ENCODE peak calls at places on chromosomes 7 and 10, in seven cellular contexts. I is tibial artery, Z is transverse colon, J is lower lobe of right lung, T is IMR-90, G is brain microvascular endothelial cell, L is DND-41. Y is an unnamed sample.

GRCh38 chr7:50475340-50475739 is 25.2 kb upstream of the FIGNL1 start:
- DNase-seq in T (no peak), I (no peak), L (no peak), G (no peak), J (no peak), Z (no peak), Y (no peak)

GRCh38 chr7:148121426-148121825 is 469.1 kb upstream of the C7orf33 start:
- DNase-seq in I (no peak), T (no peak), L (no peak), G (no peak), Z (no peak), J (no peak), Y (no peak)

GRCh38 chr7:88013981-88014380 is 79.9 kb downstream of the ADAM22 start:
- DNase-seq in G (no peak), J (no peak), Z (no peak), L (no peak), I (no peak), T (no peak), Y (no peak)

GRCh38 chr10:93784059-93784458 is 26.3 kb downstream of the LGI1 start:
- DNase-seq in L (no peak), Z (no peak), T (no peak), J (no peak), G (no peak), I (no peak), Y (no peak)

GRCh38 chr10:132787253-132788179 is 1.6 kb upstream of the NKX6-2 start:
- DNase-seq in I (no peak), T (no peak), J (no peak), L (no peak), Z (peak; percentile 42), G (no peak), Y (no peak)

GRCh38 chr10:76675561-76675950 is 962.1 kb downstream of the KCNMA1 start:
- DNase-seq in I (peak; percentile 23), J (no peak), G (no peak), L (no peak), T (no peak), Z (no peak), Y (no peak)

GRCh38 chr10:91163709-91164474 is 56.6 kb upstream of the PCGF5 start:
- DNase-seq in G (peak; percentile 80), L (peak; percentile 48), I (peak; percentile 74), J (peak; percentile 73), Z (peak; percentile 79), T (peak; percentile 93), Y (no peak)

GRCh38 chr10:12799746-12800145 is 201.8 kb downstream of the CCDC3 start:
- DNase-seq in G (no peak), T (no peak), Z (no peak), L (no peak), J (no peak), I (no peak), Y (no peak)

GRCh38 chr10:121928528-121928884 is 675 bp upstream of the ATE1 start:
- DNase-seq in T (peak; percentile 23), L (no peak), G (no peak), J (no peak), I (peak; percentile 34), Z (no peak), Y (no peak)

GRCh38 chr7:30988346-30989005 is 24.7 kb downstream of the GHRHR start:
- DNase-seq in J (peak; percentile 85), Z (peak; percentile 49), T (no peak), I (no peak), G (no peak), L (no peak), Y (no peak)

GRCh38 chr7:29217112-29217511 is 22.5 kb downstream of the CHN2 start:
- DNase-seq in J (no peak), I (no peak), T (no peak), Z (no peak), L (no peak), G (no peak), Y (no peak)

GRCh38 chr7:140350056-140350455 is 48.3 kb downstream of the SLC37A3 start:
- DNase-seq in Z (no peak), G (no peak), J (no peak), I (no peak), T (no peak), L (no peak), Y (no peak)

GRCh38 chr10:91610444-91610843 is 22.4 kb downstream of the PPP1R3C start:
- DNase-seq in T (peak; percentile 47), Z (no peak), I (no peak), J (no peak), G (no peak), L (no peak), Y (no peak)

GRCh38 chr7:102321351-102322201 is 34.7 kb downstream of the SPDYE6 start:
- DNase-seq in L (no peak), T (no peak), J (no peak), Z (peak; percentile 33), G (no peak), I (no peak), Y (no peak)

GRCh38 chr7:31121641-31122040 is 69.5 kb downstream of the ADCYAP1R1 start:
- DNase-seq in G (no peak), I (no peak), Z (no peak), L (no peak), T (no peak), J (no peak), Y (no peak)

GRCh38 chr10:84097787-84098353 is 41.4 kb upstream of the GHITM start:
- DNase-seq in T (peak; percentile 10), L (no peak), Z (no peak), I (no peak), J (no peak), G (no peak), Y (no peak)

GRCh38 chr10:132814469-132814856 is 28.5 kb upstream of the NKX6-2 start:
- DNase-seq in L (no peak), J (peak; percentile 34), T (no peak), G (no peak), I (no peak), Z (peak; percentile 0), Y (no peak)

GRCh38 chr10:27099448-27099847 is 846 bp downstream of the ANKRD26 start:
- DNase-seq in I (no peak), T (no peak), J (no peak), L (no peak), G (no peak), Z (no peak), Y (no peak)

GRCh38 chr10:16975188-16975587 is 154.4 kb downstream of the CUBN start:
- DNase-seq in T (no peak), L (no peak), Z (no peak), J (no peak), G (no peak), I (no peak), Y (no peak)

GRCh38 chr7:25597881-25598456 is 369.7 kb upstream of the NPVF start:
- DNase-seq in I (peak; percentile 63), J (no peak), Z (no peak), G (no peak), L (no peak), T (no peak), Y (no peak)

GRCh38 chr7:47233996-47234395 is 347.9 kb downstream of the TNS3 start:
- DNase-seq in J (no peak), I (no peak), T (no peak), L (no peak), Z (no peak), G (no peak), Y (no peak)

GRCh38 chr7:99090811-99091582 is 52.9 kb downstream of the SMURF1 start:
- DNase-seq in Z (no peak), J (no peak), I (no peak), G (no peak), L (no peak), T (peak; percentile 20), Y (no peak)

DNA sequence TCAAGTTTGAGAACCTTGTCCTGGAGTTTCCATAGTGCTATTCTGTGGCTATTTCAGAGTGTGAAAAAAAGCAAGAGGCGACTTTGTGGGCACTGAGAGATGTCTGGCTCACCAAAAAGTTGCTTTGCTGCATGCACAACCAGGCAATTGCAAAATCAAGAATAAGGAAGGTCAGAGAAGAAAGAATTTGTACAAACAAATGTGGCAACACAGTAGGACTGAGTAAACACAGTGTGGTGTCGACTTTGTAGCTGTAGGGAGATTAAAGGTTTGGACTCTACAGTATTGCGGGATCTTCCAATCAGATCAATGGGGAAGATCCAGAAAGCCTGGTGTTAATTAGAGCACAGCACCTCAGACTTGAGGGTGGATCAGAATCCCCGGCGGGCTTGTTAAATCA is 88.1 kb upstream of the PLPP4 start:
- DNase-seq in T (no peak), Z (no peak), J (no peak), G (no peak), I (no peak), L (no peak), Y (no peak)
- H3K27me3 ChIP-seq in T (no peaks in the 10 kb centered on the region), Z (peaks cover 4% of the 10 kb centered on the region), J (no peaks in the 10 kb centered on the region), G (no peaks in the 10 kb centered on the region), I (no peaks in the 10 kb centered on the region), L (peaks cover 15% of the 10 kb centered on the region), Y (no peaks in the 10 kb centered on the region)

GRCh38 chr7:92177362-92177761 is 1.6 kb downstream of the LRRD1 start:
- DNase-seq in I (no peak), Z (no peak), J (no peak), L (no peak), G (peak; percentile 37), T (peak; percentile 70), Y (no peak)

GRCh38 chr7:92179393-92179924 is 517 bp upstream of the LRRD1 start:
- DNase-seq in T (peak; percentile 1), G (no peak), L (no peak), J (no peak), I (peak; percentile 22), Z (no peak), Y (peak; percentile 5)

DNA sequence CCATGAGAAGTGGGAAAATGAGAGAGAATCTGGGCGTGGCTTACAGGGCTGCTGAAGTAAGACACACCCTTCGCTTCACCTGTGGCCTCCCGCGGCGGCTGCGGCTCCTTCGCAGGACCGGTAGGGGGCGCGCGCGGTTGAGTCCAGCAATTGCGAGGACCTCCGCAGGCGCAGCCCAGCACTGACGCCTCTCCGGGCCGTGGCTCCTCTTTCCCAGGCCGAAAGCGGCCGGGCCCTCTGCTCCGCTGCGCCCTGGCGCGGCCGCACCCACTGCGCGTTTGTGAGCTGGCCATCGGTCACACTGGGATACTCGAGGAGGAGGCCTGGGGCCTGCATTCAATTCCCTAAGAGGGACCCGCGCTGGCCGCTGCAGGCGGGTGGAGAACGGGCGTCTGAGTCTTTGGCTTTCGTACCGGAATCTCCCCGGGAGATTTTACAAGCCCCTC is at the start of gene LRRD1:
- DNase-seq in G (peak; percentile 83), J (peak; percentile 94), L (peak; percentile 77), Z (peak; percentile 94), T (peak; percentile 73), I (peak; percentile 82), Y (peak; percentile 85)
- TF ChIP-seq CTCF in G (peak; percentile 91), J (peak; percentile 98), L (peak; percentile 94), Z (peak; percentile 98), T (peak; percentile 90), I (peak; percentile 89), Y (peak; percentile 95)

DNA sequence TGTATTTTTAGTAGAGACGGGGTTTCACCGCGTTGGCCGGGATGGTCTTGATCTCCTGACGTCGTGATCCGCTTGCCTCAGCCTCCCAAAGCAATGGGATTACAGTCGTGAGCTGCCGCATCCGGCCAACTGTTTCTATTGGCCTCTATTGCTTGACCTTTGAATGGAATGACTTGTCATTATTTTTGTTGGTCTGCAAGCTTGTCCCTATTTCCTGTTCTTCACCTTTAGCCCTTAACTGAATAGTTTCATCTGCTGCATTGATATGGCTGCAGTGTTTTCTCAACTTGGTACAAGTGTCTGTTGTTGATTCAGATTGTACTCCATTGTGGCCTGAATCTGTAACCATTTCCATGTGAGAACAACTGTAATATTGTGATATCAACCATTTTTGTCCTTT is 105.5 kb downstream of the POLL start:
- DNase-seq in I (no peak), Z (no peak), G (no peak), L (no peak), T (no peak), J (no peak), Y (no peak)
- H3K4me3 ChIP-seq in I (no peak overlapping the region), Z (no peak overlapping the region), G (no peak overlapping the region), L (no peak overlapping the region), T (no peak overlapping the region), J (no peak overlapping the region), Y (no peak overlapping the region)

GRCh38 chr10:117532451-117533107 is 10.0 kb upstream of the EMX2 start:
- DNase-seq in T (no peak), G (no peak), I (no peak), Z (no peak), L (no peak), J (no peak), Y (no peak)
- H3K27me3 ChIP-seq in T (peaks cover 63% of the 10 kb centered on the region), G (peaks cover 58% of the 10 kb centered on the region), I (no peaks in the 10 kb centered on the region), Z (peaks cover 100% of the 10 kb centered on the region), L (peaks cover 17% of the 10 kb centered on the region), J (peaks cover 94% of the 10 kb centered on the region), Y (peaks cover 8% of the 10 kb centered on the region)